ENCODE peak calls at places on chromosomes 12 and 14, in four cellular contexts. H, S, Z and Q are unnamed samples.

GRCh38 chr14:68716698-68717097 is 76.2 kb downstream of the ZFP36L1 start:
- DNase-seq in H (no peak), S (no peak), Z (no peak), Q (no peak)

GRCh38 chr14:75299064-75299463 is 20.4 kb downstream of the FOS start:
- DNase-seq in H (no peak), S (peak; percentile 20), Z (peak; percentile 23), Q (no peak)

GRCh38 chr12:50458606-50459005 is 46.2 kb upstream of the DIP2B start:
- DNase-seq in H (no peak), S (peak; percentile 68), Z (peak; percentile 70), Q (peak; percentile 64)

GRCh38 chr14:26276757-26277156 is 321.1 kb downstream of the NOVA1 start:
- DNase-seq in H (peak; percentile 73), S (no peak), Z (no peak), Q (no peak)

GRCh38 chr12:6080149-6081045 is 44.1 kb downstream of the VWF start:
- DNase-seq in H (no peak), S (peak; percentile 34), Z (no peak), Q (no peak)

GRCh38 chr12:92943482-92944250 is 14.6 kb upstream of the EEA1 start:
- DNase-seq in H (peak; percentile 12), S (no peak), Z (peak; percentile 75), Q (peak; percentile 68)

GRCh38 chr14:58488550-58488949 is 61.0 kb downstream of the KIAA0586 start:
- DNase-seq in H (no peak), S (peak; percentile 46), Z (peak; percentile 57), Q (peak; percentile 32)

GRCh38 chr12:28346567-28346966 is 156.3 kb downstream of the CCDC91 start:
- DNase-seq in H (no peak), S (no peak), Z (no peak), Q (no peak)

GRCh38 chr14:70140614-70141013 is 48.1 kb downstream of the SLC8A3 start:
- DNase-seq in H (no peak), S (no peak), Z (no peak), Q (no peak)

GRCh38 chr14:24943024-24943423 is 106.9 kb downstream of the STXBP6 start:
- DNase-seq in H (peak; percentile 49), S (no peak), Z (no peak), Q (no peak)
- H3K4me2 ChIP-seq in H (peak overlapping the region; percentile 11), S (no peak overlapping the region), Z (no peak overlapping the region), Q (no peak overlapping the region)

GRCh38 chr14:100144645-100144995 is 14.8 kb downstream of the DEGS2 start:
- DNase-seq in H (no peak), S (no peak), Z (no peak), Q (no peak)

GRCh38 chr14:100146548-100147091 is 12.8 kb downstream of the DEGS2 start:
- DNase-seq in H (no peak), S (no peak), Z (no peak), Q (no peak)

GRCh38 chr14:100147181-100147631 is 12.2 kb downstream of the DEGS2 start:
- DNase-seq in H (no peak), S (no peak), Z (no peak), Q (no peak)

GRCh38 chr14:100144996-100145646 is 14.3 kb downstream of the DEGS2 start:
- DNase-seq in H (no peak), S (no peak), Z (no peak), Q (no peak)

GRCh38 chr14:100145682-100146464 is 13.6 kb downstream of the DEGS2 start:
- DNase-seq in H (no peak), S (no peak), Z (no peak), Q (no peak)
- H3K9ac ChIP-seq in H (no peak overlapping the region), S (no peak overlapping the region), Z (no peak overlapping the region), Q (no peak overlapping the region)

DNA sequence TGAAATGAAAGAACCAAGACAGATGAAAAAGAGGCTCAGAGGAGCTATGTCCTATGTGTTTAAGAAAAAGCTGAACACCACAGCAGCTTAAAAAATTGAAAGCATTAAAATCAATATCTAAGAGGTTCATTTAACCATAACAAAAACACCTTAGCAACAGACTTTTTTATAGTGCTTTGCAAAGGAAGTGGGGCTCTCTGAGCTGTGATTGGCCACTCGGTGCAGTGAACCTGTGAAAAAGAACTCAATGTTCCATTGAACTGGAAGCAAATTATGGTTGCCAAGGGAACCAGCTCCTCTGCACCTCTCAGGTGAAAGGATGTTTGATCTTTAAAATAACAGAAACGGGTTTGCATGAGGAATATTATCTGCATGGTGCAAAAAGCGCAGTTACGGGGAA is 149.3 kb downstream of the SNAPC1 start:
- DNase-seq in H (no peak), S (no peak), Z (no peak), Q (no peak)
- TF ChIP-seq EZH2 in H (no peak), S (no peak), Z (no peak), Q (no peak)

DNA sequence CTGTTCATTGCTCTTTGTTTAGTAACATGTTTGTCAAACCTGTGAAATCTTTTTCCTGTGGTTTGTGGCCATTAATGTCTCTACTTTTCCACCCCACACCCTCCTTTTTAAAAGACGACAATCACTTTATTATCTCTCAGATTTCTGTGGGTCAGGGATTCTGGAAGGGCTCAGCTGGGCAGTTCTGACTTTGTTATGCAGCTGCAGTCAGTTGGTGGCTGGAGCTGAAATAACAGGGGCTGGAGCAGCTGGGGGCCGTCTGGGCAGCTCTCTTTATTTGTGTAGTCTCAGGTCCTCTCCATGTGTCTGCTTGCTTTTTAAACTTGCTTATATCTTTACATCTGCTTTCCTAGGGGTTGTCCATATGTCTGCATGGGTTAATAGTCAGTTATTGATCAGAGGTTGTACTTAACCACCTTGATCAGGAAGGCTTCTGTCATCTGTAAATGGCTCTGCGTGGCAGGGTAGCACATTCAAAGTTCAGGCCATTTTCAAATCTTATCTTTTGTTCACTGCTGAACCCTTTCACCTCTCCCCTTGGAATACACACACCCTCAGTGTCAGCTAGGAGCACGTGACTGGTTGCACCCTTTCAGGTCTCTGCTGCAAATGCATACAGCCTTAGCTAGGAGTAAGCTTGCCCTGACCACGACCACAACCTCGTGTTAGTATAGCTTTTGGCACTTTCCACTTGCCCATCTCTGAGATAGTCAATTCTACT is 27.9 kb downstream of the BORCS5 start:
- DNase-seq in H (peak; percentile 32), S (no peak), Z (peak; percentile 32), Q (no peak)
- H3K4me2 ChIP-seq in H (peak overlapping the region; percentile 62), S (no peak overlapping the region), Z (no peak overlapping the region), Q (peak overlapping the region; percentile 29)

DNA sequence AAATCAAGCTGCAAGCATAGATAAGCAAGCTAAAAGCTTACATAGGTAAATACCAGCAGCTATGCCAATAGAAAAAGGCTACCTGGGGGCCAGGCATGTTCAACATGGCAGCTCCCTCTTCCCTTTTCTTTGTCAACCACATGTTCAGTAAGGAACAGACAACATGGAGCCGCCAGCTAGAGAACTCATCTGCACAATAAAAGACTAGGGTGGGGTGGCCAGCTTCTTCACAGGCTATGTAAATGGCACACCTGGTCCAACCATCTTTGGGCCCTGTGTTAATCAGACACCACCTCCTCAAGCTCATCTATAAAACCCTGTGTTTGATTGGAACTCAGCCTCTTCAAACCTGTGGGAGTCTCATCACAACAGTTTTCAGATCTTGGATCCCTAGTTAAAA is 129.8 kb upstream of the TMPO start:
- DNase-seq in H (no peak), S (no peak), Z (no peak), Q (no peak)
- H3K9ac ChIP-seq in H (no peak overlapping the region), S (no peak overlapping the region), Z (no peak overlapping the region), Q (no peak overlapping the region)

DNA sequence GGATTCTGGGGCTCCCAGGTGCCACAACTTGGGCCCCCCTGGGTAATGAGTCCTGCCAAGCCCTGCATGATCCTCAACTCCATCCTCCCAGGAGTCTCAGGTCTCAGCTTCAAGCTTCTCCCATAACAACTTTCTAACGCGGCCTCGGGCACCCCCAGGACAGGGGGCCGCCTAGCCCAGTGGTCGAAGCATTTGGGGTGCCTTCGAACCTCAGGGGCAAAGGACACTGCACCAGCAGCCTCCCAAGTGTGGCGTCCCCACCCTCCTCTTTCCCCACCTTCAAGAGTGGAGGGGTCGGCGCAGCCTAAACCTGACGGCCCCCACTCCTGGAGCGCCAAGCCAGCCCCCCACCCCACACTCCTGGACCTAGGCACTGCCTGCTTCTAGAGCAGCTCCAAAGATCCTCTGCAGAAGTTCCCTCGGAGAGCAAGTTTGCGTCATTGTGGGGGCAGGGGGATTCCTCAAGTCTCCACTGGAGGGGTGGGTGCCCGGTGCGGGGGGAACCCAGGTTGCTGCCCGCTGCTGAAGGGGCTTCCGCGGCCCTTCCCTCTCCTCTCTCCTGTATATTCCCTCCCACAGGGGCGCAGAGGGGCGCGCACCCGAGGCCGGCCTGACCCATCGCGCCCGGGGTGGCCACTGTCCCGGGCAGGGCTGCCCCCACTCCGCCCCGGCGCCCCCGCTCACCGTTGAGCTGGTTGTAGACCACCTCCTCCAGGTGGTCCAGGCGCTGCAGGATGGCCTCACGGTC is 933 bp downstream of the GALNT9 start:
- DNase-seq in H (no peak), S (no peak), Z (no peak), Q (no peak)
- TF ChIP-seq EZH2 in H (peak; percentile 54), S (no peak), Z (no peak), Q (peak; percentile 23)

GRCh38 chr12:74889073-74889472 is 320.6 kb downstream of the KCNC2 start:
- DNase-seq in H (no peak), S (no peak), Z (no peak), Q (no peak)
- H3K4me2 ChIP-seq in H (no peak overlapping the region), S (peak overlapping the region; percentile 63), Z (peak overlapping the region; percentile 46), Q (peak overlapping the region; percentile 80)

DNA sequence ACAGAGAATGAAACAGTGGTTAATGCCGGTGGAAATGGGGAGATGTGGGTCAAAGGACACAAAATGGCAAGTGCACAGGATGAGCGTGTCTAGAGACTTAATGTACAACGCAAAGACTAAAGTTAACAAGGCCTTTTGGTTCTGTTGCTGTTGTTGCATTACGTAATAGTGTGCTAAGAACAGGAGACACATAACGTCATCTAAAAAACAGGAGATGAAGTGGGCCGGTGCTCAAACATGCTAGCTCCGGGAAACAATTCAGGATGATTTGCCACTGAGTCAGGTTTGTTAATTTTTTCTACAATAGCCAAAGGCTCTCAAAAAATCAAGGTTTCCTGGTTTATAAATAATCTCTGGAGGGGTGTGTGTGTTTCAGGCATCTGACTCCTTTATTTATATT is 55.5 kb downstream of the ETV6 start:
- DNase-seq in H (no peak), S (peak; percentile 91), Z (peak; percentile 95), Q (peak; percentile 96)
- H3K9ac ChIP-seq in H (no peak overlapping the region), S (peak overlapping the region; percentile 21), Z (no peak overlapping the region), Q (peak overlapping the region; percentile 42)

GRCh38 chr12:94874986-94875312 is 128.5 kb downstream of the NDUFA12 start:
- DNase-seq in H (peak; percentile 16), S (no peak), Z (no peak), Q (no peak)

GRCh38 chr12:94873368-94874085 is 130.0 kb downstream of the NDUFA12 start:
- DNase-seq in H (peak; percentile 85), S (no peak), Z (no peak), Q (no peak)

GRCh38 chr12:94875525-94875924 is 128.0 kb downstream of the NDUFA12 start:
- DNase-seq in H (peak; percentile 55), S (peak; percentile 47), Z (no peak), Q (no peak)

GRCh38 chr12:94872671-94873367 is 130.7 kb downstream of the NDUFA12 start:
- DNase-seq in H (peak; percentile 44), S (no peak), Z (no peak), Q (no peak)

GRCh38 chr12:94874086-94874985 is 129.2 kb downstream of the NDUFA12 start:
- DNase-seq in H (peak; percentile 18), S (no peak), Z (no peak), Q (no peak)
- TF ChIP-seq EZH2 in H (peak; percentile 80), S (peak; percentile 97), Z (peak; percentile 95), Q (peak; percentile 38)